ENCODE peak calls at places on chromosomes 1 and 21, in five cellular contexts. D, X, P, C and T are unnamed samples.

GRCh38 chr1:25796807-25797458 is 3.1 kb upstream of the SELENON start:
- DNase-seq in C (peak; percentile 83), P (peak; percentile 87), D (no peak), X (peak; percentile 33), T (no peak)

GRCh38 chr1:43366179-43366578 is 1.6 kb downstream of the ELOVL1 start:
- DNase-seq in D (no peak), P (peak; percentile 18), C (no peak), X (no peak), T (no peak)

GRCh38 chr1:205849619-205850355 is at the start of gene PM20D1:
- DNase-seq in C (peak; percentile 89), P (peak; percentile 84), X (peak; percentile 77), D (no peak), T (peak; percentile 41)

GRCh38 chr1:226378071-226378470 is 29.8 kb downstream of the PARP1 start:
- DNase-seq in X (no peak), P (no peak), D (no peak), C (no peak), T (no peak)

GRCh38 chr1:77282866-77283539 is 1.2 kb downstream of the AK5 start:
- DNase-seq in C (peak; percentile 32), P (no peak), X (no peak), D (no peak), T (no peak)

GRCh38 chr1:40076895-40077312 is 20.1 kb downstream of the PPT1 start:
- DNase-seq in P (no peak), D (no peak), X (no peak), C (no peak), T (no peak)

GRCh38 chr21:35829014-35829525 is 231.3 kb downstream of the SETD4 start:
- DNase-seq in C (no peak), P (no peak), X (no peak), D (no peak), T (no peak)

GRCh38 chr1:94130851-94131595 is 10.1 kb upstream of the ABCA4 start:
- DNase-seq in D (no peak), X (no peak), P (no peak), C (no peak), T (no peak)

GRCh38 chr21:17829472-17829871 is 10.3 kb upstream of the C21orf91 start:
- DNase-seq in C (no peak), P (no peak), X (no peak), D (no peak), T (no peak)

GRCh38 chr1:111603979-111604378 is 15.6 kb upstream of the RAP1A start:
- DNase-seq in C (peak; percentile 80), X (no peak), D (no peak), P (no peak), T (peak; percentile 57)

GRCh38 chr1:78492376-78492950 is 1.7 kb downstream of the PTGFR start:
- DNase-seq in X (no peak), P (no peak), C (no peak), D (no peak), T (no peak)

GRCh38 chr21:29181799-29182470 is 51.5 kb downstream of the MAP3K7CL start:
- DNase-seq in X (no peak), P (no peak), D (no peak), C (no peak), T (no peak)

GRCh38 chr1:29876902-29877301 is 640.6 kb downstream of the PTPRU start:
- DNase-seq in D (no peak), P (no peak), C (no peak), X (no peak), T (no peak)

GRCh38 chr1:203569490-203570318 is 56.9 kb upstream of the ATP2B4 start:
- DNase-seq in P (no peak), C (no peak), D (no peak), X (no peak), T (no peak)

DNA sequence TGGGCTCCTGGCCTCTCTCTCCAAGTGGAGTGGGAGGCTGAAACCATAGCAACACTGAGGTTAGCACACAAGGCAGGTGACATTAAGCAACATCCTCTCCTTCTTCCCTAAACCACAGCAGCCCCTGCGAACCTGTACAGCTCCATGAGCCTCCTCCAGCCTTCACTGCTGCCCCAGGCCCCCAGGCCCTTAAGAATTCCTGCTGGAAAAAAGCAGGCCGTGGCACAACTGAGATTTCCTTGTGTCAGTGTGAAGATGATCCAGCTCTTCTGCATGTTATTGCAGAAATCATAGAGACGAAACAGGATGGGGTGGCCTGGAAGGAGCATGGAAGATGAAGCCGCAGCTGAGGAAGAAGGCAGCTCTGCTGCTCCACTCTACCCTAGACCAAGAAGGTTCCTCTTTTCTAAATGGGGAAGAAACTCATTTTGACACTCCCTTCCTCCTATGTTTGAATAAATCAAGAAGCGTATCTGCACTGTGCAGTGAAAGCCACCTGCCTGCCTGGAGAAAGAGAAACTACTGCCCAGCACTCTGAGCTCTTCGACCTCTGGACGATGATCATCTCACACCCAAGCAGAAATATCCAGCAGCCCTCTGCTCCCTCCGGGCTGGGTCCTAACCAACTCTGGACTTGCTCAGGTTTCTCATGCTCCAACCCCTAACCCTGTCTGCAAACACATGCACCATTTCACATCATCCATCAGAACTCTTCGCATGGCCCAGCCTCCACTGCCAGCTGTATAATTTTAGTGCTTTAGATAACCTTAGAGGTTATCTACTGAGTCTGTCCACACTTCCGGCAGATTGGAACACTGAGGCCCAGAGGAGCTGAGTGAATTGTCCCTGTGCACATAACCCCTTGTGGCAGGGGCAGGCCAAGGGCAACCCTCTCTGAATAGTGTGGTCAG is 20.7 kb downstream of the SH3BP5L start:
- DNase-seq in P (no peak), C (no peak), X (no peak), D (peak; percentile 73), T (peak; percentile 63)
- H3K4me3 ChIP-seq in P (no peak overlapping the region), C (no peak overlapping the region), X (no peak overlapping the region), D (peak overlapping the region; percentile 59), T (peak overlapping the region; percentile 9)

DNA sequence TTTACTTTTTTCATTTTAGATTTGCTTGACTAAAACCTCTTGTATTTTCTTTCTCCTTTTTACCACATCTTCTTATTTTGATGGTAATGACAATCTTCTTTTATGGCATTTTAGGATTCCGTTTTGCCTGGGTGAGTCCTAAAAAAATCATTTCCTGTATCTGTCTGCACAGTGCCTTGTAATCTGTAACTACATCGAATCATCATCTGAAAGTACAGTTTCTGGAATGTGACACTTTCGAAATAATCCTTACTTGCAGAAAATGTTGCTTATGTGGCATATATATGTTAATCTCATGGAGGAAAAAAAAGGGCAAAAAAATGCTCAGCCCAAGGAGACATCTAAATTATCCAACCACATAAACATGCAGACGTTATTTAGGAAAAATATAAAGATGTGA is 29.0 kb downstream of the GREM2 start:
- DNase-seq in X (no peak), P (no peak), C (no peak), D (no peak), T (no peak)
- H3K4me3 ChIP-seq in X (no peak overlapping the region), P (no peak overlapping the region), C (no peak overlapping the region), D (no peak overlapping the region), T (no peak overlapping the region)

GRCh38 chr1:15620155-15620545 is 2.9 kb downstream of the DDI2 start:
- DNase-seq in D (no peak), X (no peak), C (no peak), P (no peak), T (no peak)

GRCh38 chr1:15616704-15617172 is 520 bp upstream of the DDI2 start:
- DNase-seq in D (no peak), X (no peak), P (no peak), C (no peak), T (no peak)

GRCh38 chr1:15617173-15617873 is at the start of gene DDI2:
- DNase-seq in D (peak; percentile 79), C (peak; percentile 92), P (peak; percentile 97), X (peak; percentile 89), T (peak; percentile 95)

GRCh38 chr1:15618685-15619525 is 1.6 kb downstream of the DDI2 start:
- DNase-seq in D (no peak), P (no peak), X (no peak), C (no peak), T (no peak)

DNA sequence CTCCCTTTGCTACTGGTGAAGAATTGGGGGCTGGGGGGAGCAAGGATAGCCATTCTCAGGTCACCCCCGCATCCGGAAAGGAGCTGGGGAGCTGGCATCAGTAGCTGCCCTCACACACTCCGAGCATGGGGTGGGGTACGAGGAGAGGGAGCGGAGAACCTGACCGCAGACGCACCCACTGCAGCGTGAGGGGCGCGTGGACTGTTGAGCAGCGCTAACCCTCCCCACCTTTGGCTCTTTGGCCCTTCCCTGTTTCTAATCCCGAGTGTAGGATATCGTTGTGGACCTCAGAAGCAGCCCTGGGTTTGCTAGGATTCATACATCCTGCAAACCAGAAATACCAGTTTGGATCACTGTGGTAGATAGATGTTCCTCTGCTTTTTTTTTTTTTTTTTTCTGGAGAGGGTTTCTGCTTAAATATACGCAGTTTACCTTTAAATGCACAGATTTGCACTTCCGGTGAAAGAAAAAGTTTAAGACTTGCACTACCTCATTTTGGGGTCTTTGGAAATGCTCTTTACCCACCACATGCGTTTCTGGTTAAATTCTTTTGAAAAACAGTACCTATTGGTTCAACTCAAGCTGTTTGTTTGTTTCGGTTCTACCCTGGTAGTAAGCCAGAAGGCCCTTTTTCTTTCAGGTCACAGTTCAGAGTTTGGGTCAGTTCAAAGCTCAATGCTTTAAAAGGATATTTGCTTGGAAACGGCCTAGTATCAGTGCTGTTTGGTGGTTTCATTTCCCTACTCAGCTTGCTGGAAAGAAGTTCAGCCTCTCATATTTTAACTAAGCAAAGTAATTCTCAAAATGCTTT is 821 bp downstream of the DDI2 start:
- DNase-seq in D (peak; percentile 49), C (peak; percentile 33), P (peak; percentile 32), X (no peak), T (peak; percentile 26)
- H3K4me3 ChIP-seq in D (peak overlapping the region; percentile 90), C (peak overlapping the region; percentile 96), P (peak overlapping the region; percentile 98), X (peak overlapping the region; percentile 95), T (peak overlapping the region; percentile 90)

GRCh38 chr1:82845371-82845770 is 1044.6 kb downstream of the ADGRL2 start:
- DNase-seq in D (no peak), C (no peak), P (no peak), X (no peak), T (no peak)

GRCh38 chr1:82848043-82848442 is 1047.3 kb downstream of the ADGRL2 start:
- DNase-seq in D (no peak), P (no peak), C (no peak), X (no peak), T (no peak)
- H3K4me3 ChIP-seq in D (no peak overlapping the region), P (no peak overlapping the region), C (no peak overlapping the region), X (no peak overlapping the region), T (no peak overlapping the region)